ENCODE peak calls at places on chromosome 15, in seven cellular contexts. O, Z, J, E, U, Q and I are unnamed samples. For H3K79me1, the result is how much of the 10 kb centered on the place peaks cover.

GRCh38 chr15:89358435-89358754 is 23.8 kb upstream of the POLG start:
- DNase-seq in J (no peak), U (no peak), Q (no peak), O (no peak), Z (no peak), E (no peak), I (no peak)

GRCh38 chr15:35958021-35958420 is 412.1 kb upstream of the DPH6 start:
- DNase-seq in O (no peak), E (no peak), J (no peak), Z (no peak), Q (no peak), U (no peak), I (peak)

GRCh38 chr15:101057841-101058407 is 138.8 kb downstream of the LRRK1 start:
- DNase-seq in Z (no peak), J (no peak), U (peak), Q (no peak), E (no peak), O (peak), I (no peak)

GRCh38 chr15:92112711-92113110 is 259.2 kb downstream of the SLCO3A1 start:
- DNase-seq in U (no peak), Z (no peak), J (no peak), O (no peak), E (no peak), Q (no peak), I (no peak)

GRCh38 chr15:29698030-29698701 is 124.1 kb downstream of the TJP1 start:
- DNase-seq in Z (no peak), E (peak), O (no peak), J (peak), U (no peak), Q (peak), I (peak)

GRCh38 chr15:95468820-95469219 is 861.7 kb upstream of the NR2F2 start:
- DNase-seq in J (no peak), Q (no peak), Z (no peak), U (no peak), O (peak), E (no peak), I (no peak)

GRCh38 chr15:78110096-78110495 is 17.7 kb downstream of the SH2D7 start:
- DNase-seq in U (no peak), Q (no peak), Z (no peak), O (no peak), J (no peak), E (no peak), I (no peak)

GRCh38 chr15:40430271-40430805 is 10.4 kb upstream of the BAHD1 start:
- DNase-seq in O (peak), J (no peak), Z (no peak), E (peak), U (no peak), Q (peak), I (peak)

GRCh38 chr15:40925495-40925862 is 3.7 kb upstream of the DLL4 start:
- DNase-seq in O (no peak), Q (no peak), U (no peak), J (no peak), Z (no peak), E (no peak), I (no peak)

GRCh38 chr15:42693496-42693895 is 43.4 kb downstream of the CDAN1 start:
- DNase-seq in Z (no peak), O (no peak), J (no peak), E (no peak), Q (no peak), U (no peak), I (no peak)

GRCh38 chr15:31605467-31605931 is 278.9 kb downstream of the KLF13 start:
- DNase-seq in E (peak), J (peak), Z (no peak), Q (peak), O (peak), U (peak), I (peak)

GRCh38 chr15:43270676-43271306 is 4.1 kb upstream of the TGM5 start:
- DNase-seq in Q (no peak), U (no peak), J (no peak), O (no peak), Z (no peak), E (no peak), I (no peak)

GRCh38 chr15:90930861-90931629 is 1.3 kb downstream of the HDDC3 start:
- DNase-seq in E (no peak), J (no peak), Z (no peak), U (no peak), O (no peak), Q (no peak), I (no peak)

GRCh38 chr15:40108061-40108854 is 421 bp downstream of the BMF start:
- DNase-seq in U (no peak), Z (no peak), J (peak), O (no peak), E (no peak), Q (peak), I (peak)

GRCh38 chr15:67520976-67521769 is at the start of gene C15orf61:
- DNase-seq in Z (peak), J (peak), Q (peak), E (peak), U (peak), O (peak), I (peak)

GRCh38 chr15:48555244-48555804 is 90.2 kb downstream of the FBN1 start:
- DNase-seq in Q (peak), U (no peak), E (no peak), Z (no peak), J (peak), O (no peak), I (peak)

GRCh38 chr15:35557012-35557411 is 11.0 kb upstream of the DPH6 start:
- DNase-seq in Z (no peak), U (no peak), E (no peak), Q (no peak), J (no peak), O (no peak), I (no peak)

GRCh38 chr15:76546805-76547204 is 210.2 kb downstream of the ISL2 start:
- DNase-seq in E (no peak), Q (no peak), O (no peak), U (no peak), Z (no peak), J (no peak), I (no peak)

GRCh38 chr15:37019479-37020433 is 80.6 kb downstream of the MEIS2 start:
- DNase-seq in J (peak), Z (no peak), U (no peak), E (no peak), O (no peak), Q (no peak), I (peak)

GRCh38 chr15:59791646-59792208 is 102.6 kb upstream of the BNIP2 start:
- DNase-seq in U (no peak), E (no peak), Q (no peak), J (no peak), Z (no peak), O (no peak), I (no peak)

GRCh38 chr15:35444557-35445204 is 101.3 kb downstream of the DPH6 start:
- DNase-seq in O (no peak), Q (peak), E (peak), J (peak), U (no peak), Z (peak), I (peak)

GRCh38 chr15:59688383-59688887 is 685 bp downstream of the BNIP2 start:
- DNase-seq in O (no peak), J (peak), E (peak), Z (peak), U (no peak), Q (no peak), I (peak)

GRCh38 chr15:42145546-42146455 is 10.6 kb downstream of the PLA2G4F start:
- DNase-seq in E (no peak), O (peak), U (no peak), Q (no peak), J (no peak), Z (no peak), I (no peak)

GRCh38 chr15:79218588-79219200 is 63.8 kb upstream of the ANKRD34C start:
- DNase-seq in U (no peak), J (peak), E (no peak), O (no peak), Q (no peak), Z (no peak), I (peak)

GRCh38 chr15:95017950-95018349 is 786.6 kb downstream of the MCTP2 start:
- DNase-seq in Z (no peak), U (no peak), Q (peak), E (no peak), O (peak), J (peak), I (no peak)

GRCh38 chr15:38707802-38708671 is 143.4 kb upstream of the RASGRP1 start:
- DNase-seq in Q (peak), U (peak), E (peak), Z (peak), O (peak), J (peak), I (peak)

GRCh38 chr15:80259942-80260510 is 8.0 kb upstream of the CTXND1 start:
- DNase-seq in O (no peak), Q (no peak), J (no peak), Z (no peak), U (no peak), E (no peak), I (no peak)

DNA sequence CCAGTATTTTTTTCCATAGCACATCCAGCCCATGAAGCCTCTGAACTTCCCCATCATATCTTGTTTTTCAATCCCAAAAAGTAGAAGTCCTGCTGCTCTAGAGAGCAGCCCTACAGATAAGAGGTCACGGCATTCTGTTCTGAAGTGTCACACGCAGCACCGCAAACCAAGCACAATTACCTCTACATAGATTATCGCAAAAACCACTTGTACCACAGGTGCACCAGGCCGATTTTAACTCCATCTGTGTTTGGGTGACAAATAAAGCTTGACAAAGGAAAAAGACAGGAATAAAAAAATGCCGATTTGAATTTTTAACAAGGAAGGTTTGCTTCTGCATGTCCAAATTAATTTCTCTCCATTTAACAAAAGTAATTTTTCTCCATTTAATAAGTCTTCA is 113.7 kb downstream of the MYO5A start:
- DNase-seq in J (no peak), U (no peak), O (no peak), E (no peak), Q (peak), Z (no peak), I (no peak)
- H3K79me1 ChIP-seq in J (under half), U (under half), O (under half), E (under half), Q (under half), Z (under half), I (under half)

GRCh38 chr15:55277715-55278114 is 11.9 kb downstream of the RAB27A start:
- DNase-seq in Z (no peak), J (no peak), O (no peak), U (no peak), Q (no peak), E (no peak), I (no peak)
- H3K79me1 ChIP-seq in Z (under half), J (under half), O (under half), U (under half), Q (under half), E (under half), I (under half)

DNA sequence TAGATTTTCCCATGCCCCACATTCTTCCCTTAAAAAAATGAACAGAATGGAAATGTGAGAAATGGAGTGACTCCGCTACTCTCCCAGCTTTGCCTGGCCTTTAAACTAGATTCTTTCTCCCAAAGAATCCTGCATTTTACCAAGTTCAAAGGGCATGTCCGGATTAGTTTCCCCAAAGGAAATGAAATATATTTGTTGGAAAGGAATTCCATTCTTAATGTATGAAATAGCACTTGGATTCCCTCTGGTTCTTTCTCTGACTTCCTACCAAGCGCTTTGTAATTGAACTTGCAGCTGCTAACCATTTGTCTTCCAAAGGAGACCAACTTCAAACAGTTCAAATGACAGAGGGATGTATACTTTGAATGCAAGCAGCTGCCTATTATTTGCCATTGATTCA is 18.9 kb downstream of the MAP2K1 start:
- DNase-seq in U (no peak), Q (no peak), E (no peak), J (no peak), O (no peak), Z (no peak), I (peak)
- H3K79me1 ChIP-seq in U (under half), Q (under half), E (under half), J (under half), O (under half), Z (under half), I (half or more)

GRCh38 chr15:25676070-25676469 is 187.1 kb downstream of the ATP10A start:
- DNase-seq in E (no peak), J (no peak), O (no peak), Q (no peak), Z (no peak), U (no peak), I (no peak)
- H3K79me1 ChIP-seq in E (under half), J (under half), O (under half), Q (under half), Z (under half), U (under half), I (under half)